ENCODE peak calls at places on chromosomes 13 and 19, in four cellular contexts. A, X, C and E are unnamed samples.

GRCh38 chr19:10086032-10086903 is at the start of gene SHFL:
- DNase-seq in A (peak), X (peak), C (peak), E (no peak)

GRCh38 chr13:89784161-89784809 is 1563.2 kb upstream of the MIR17HG start:
- DNase-seq in A (no peak), X (no peak), C (no peak), E (no peak)

GRCh38 chr13:112779856-112780604 is 90.2 kb downstream of the ATP11A start:
- DNase-seq in A (peak), X (no peak), C (no peak), E (no peak)

GRCh38 chr19:5974721-5975387 is 3.1 kb downstream of the RANBP3 start:
- DNase-seq in A (peak), X (no peak), C (no peak), E (no peak)

GRCh38 chr13:102983496-102983895 is 82.7 kb downstream of the SLC10A2 start:
- DNase-seq in A (peak), X (no peak), C (peak), E (peak)

GRCh38 chr13:91305652-91306051 is 41.8 kb upstream of the MIR17HG start:
- DNase-seq in A (no peak), X (no peak), C (no peak), E (no peak)

GRCh38 chr19:35395762-35396199 is 24.9 kb downstream of the GPR42 start:
- DNase-seq in A (no peak), X (no peak), C (no peak), E (no peak)

GRCh38 chr13:43087960-43088580 is 64.7 kb downstream of the DNAJC15 start:
- DNase-seq in A (no peak), X (no peak), C (peak), E (no peak)

GRCh38 chr13:98202026-98202425 is 25.0 kb upstream of the RNF113B start:
- DNase-seq in A (peak), X (no peak), C (no peak), E (no peak)

GRCh38 chr13:32917504-32917903 is 98.7 kb upstream of the KL start:
- DNase-seq in A (no peak), X (no peak), C (peak), E (no peak)

GRCh38 chr19:23071087-23071511 is 45.7 kb upstream of the ZNF730 start:
- DNase-seq in A (peak), X (no peak), C (peak), E (no peak)
- H3K4me3 ChIP-seq in A (peak), X (peak), C (peak), E (peak)

DNA sequence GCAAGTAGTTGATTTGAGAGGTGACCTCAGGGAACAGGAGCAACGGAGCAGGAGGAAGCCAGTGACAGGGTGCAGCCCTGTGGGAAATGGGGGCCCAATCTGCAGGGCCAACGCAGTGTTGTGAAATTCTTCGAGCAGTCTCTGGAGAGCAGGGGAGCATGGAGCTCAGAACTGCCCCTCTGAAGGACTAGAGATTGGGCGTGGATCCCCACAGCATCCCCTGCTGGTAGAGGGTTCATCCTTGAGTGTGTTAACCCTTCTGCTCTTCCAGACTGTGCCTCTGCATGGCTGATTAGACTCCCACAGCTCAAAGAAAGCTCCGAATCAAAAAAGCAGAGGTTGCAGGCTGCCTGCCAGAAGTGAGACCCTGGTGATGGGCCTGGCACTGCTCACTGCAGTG is 77.9 kb upstream of the UQCRFS1 start:
- DNase-seq in A (no peak), X (no peak), C (no peak), E (no peak)
- TF ChIP-seq CTCF in A (no peak), X (no peak), C (no peak), E (no peak)

GRCh38 chr13:39036212-39036611 is 1.7 kb downstream of the PROSER1 start:
- DNase-seq in A (peak), X (no peak), C (no peak), E (no peak)
- H3K4me3 ChIP-seq in A (peak), X (peak), C (peak), E (peak)

GRCh38 chr13:76991796-76992547 is at the start of gene CLN5:
- DNase-seq in A (peak), X (peak), C (peak), E (peak)
- TF ChIP-seq CTCF in A (no peak), X (no peak), C (no peak), E (no peak)

GRCh38 chr19:44258835-44259413 is 762 bp upstream of the ZNF233 start:
- DNase-seq in A (no peak), X (no peak), C (no peak), E (no peak)
- H3K4me3 ChIP-seq in A (no peak), X (no peak), C (no peak), E (no peak)